ENCODE peak calls at places on chromosome 4, in four cellular contexts. O is NCI-H446 treated with DMSO at 0.1 percent for 48 hours, V is T-helper 1 cell, W is HCEC 1CT. A is an unnamed sample.

GRCh38 chr4:101862595-101862994 is 72.1 kb downstream of the BANK1 start:
- DNase-seq in V (no peak), W (no peak), O (no peak), A (no peak)

GRCh38 chr4:75849459-75849858 is 52.8 kb downstream of the PPEF2 start:
- DNase-seq in O (no peak), W (no peak), V (no peak), A (no peak)

GRCh38 chr4:153341575-153342090 is 2.9 kb upstream of the MND1 start:
- DNase-seq in O (no peak), W (peak), V (no peak), A (no peak)

GRCh38 chr4:13765535-13765934 is 138.0 kb upstream of the BOD1L1 start:
- DNase-seq in V (no peak), W (peak), O (no peak), A (no peak)

GRCh38 chr4:168705121-168705520 is 208.3 kb downstream of the PALLD start:
- DNase-seq in W (no peak), O (no peak), V (no peak), A (no peak)

GRCh38 chr4:152605641-152606304 is 69.9 kb upstream of the FBXW7 start:
- DNase-seq in V (no peak), O (peak), W (peak), A (no peak)

GRCh38 chr4:8306511-8307021 is 37.0 kb downstream of the HTRA3 start:
- DNase-seq in W (no peak), O (no peak), V (no peak), A (no peak)

GRCh38 chr4:184287697-184288255 is 70.1 kb upstream of the ENPP6 start:
- DNase-seq in O (no peak), W (no peak), V (no peak), A (no peak)

GRCh38 chr4:181745933-181746627 is 497.1 kb upstream of the TENM3 start:
- DNase-seq in V (no peak), O (no peak), W (no peak), A (no peak)

GRCh38 chr4:184453402-184454160 is 20.8 kb downstream of the IRF2 start:
- DNase-seq in O (no peak), W (peak), V (no peak), A (no peak)

GRCh38 chr4:92232566-92232965 is 71.2 kb upstream of the GRID2 start:
- DNase-seq in W (peak), O (no peak), V (no peak), A (no peak)

GRCh38 chr4:24657768-24658617 is 73.6 kb upstream of the DHX15 start:
- DNase-seq in W (peak), O (no peak), V (no peak), A (peak)

GRCh38 chr4:153261431-153261830 is 57.2 kb downstream of the TRIM2 start:
- DNase-seq in V (no peak), W (no peak), O (no peak), A (no peak)

GRCh38 chr4:130576218-130576617 is 1480.3 kb downstream of the C4orf33 start:
- DNase-seq in W (no peak), V (no peak), O (no peak), A (no peak)

GRCh38 chr4:252065-252601 is 53.1 kb downstream of the ZNF732 start:
- DNase-seq in V (no peak), W (no peak), O (no peak), A (no peak)

GRCh38 chr4:40395908-40396806 is 61.0 kb downstream of the CHRNA9 start:
- DNase-seq in V (no peak), W (no peak), O (no peak), A (peak)

GRCh38 chr4:40327340-40327739 is 7.8 kb upstream of the CHRNA9 start:
- DNase-seq in W (no peak), V (no peak), O (no peak), A (no peak)

GRCh38 chr4:68572653-68573052 is 3.5 kb downstream of the UGT2B17 start:
- DNase-seq in W (no peak), O (no peak), V (no peak), A (no peak)

GRCh38 chr4:185019451-185020292 is 1.4 kb downstream of the HELT start:
- DNase-seq in W (no peak), O (no peak), V (no peak), A (no peak)

GRCh38 chr4:73508651-73509050 is 27.1 kb downstream of the AFM start:
- DNase-seq in V (no peak), O (no peak), W (no peak), A (no peak)

GRCh38 chr4:185542626-185543336 is 7.5 kb upstream of the PDLIM3 start:
- DNase-seq in W (peak), O (no peak), V (no peak), A (no peak)

GRCh38 chr4:52028970-52029369 is 8.8 kb upstream of the LRRC66 start:
- DNase-seq in W (peak), V (no peak), O (no peak), A (no peak)

GRCh38 chr4:183327827-183328226 is 5.6 kb upstream of the CLDN24 start:
- DNase-seq in V (no peak), O (no peak), W (no peak), A (no peak)

GRCh38 chr4:76571274-76571673 is 136.2 kb downstream of the SHROOM3 start:
- DNase-seq in O (no peak), W (no peak), V (no peak), A (peak)

GRCh38 chr4:40750461-40751258 is 905 bp downstream of the NSUN7 start:
- DNase-seq in V (no peak), W (no peak), O (no peak), A (no peak)

GRCh38 chr4:164955107-164955805 is 22.2 kb downstream of the TRIM61 start:
- DNase-seq in W (peak), V (no peak), O (no peak), A (no peak)

GRCh38 chr4:2059726-2060577 is 825 bp downstream of the NAT8L start:
- DNase-seq in O (no peak), W (no peak), V (no peak), A (no peak)

A was measured in NCI-H774.